ENCODE peak calls at places on chromosome 9, in five cellular contexts. M, S, J, U and O are unnamed samples.

GRCh38 chr9:37178742-37179141 is 58.4 kb downstream of the ZCCHC7 start:
- DNase-seq in M (no peak), S (no peak), J (no peak), U (no peak), O (no peak)

GRCh38 chr9:75229605-75230332 is 141.5 kb downstream of the OSTF1 start:
- DNase-seq in M (no peak), S (no peak), J (peak), U (peak), O (no peak)

GRCh38 chr9:38044706-38045105 is 24.3 kb downstream of the SHB start:
- DNase-seq in M (no peak), S (no peak), J (no peak), U (peak), O (no peak)

GRCh38 chr9:126363847-126364671 is 37.4 kb downstream of the MVB12B start:
- DNase-seq in M (no peak), S (no peak), J (no peak), U (no peak), O (no peak)

GRCh38 chr9:35605336-35606137 is 475 bp downstream of the TESK1 start:
- DNase-seq in M (no peak), S (peak), J (no peak), U (peak), O (peak)

GRCh38 chr9:130672466-130672865 is 8.1 kb downstream of the PRDM12 start:
- DNase-seq in M (no peak), S (no peak), J (no peak), U (no peak), O (no peak)

GRCh38 chr9:129919283-129919682 is 84.0 kb downstream of the USP20 start:
- DNase-seq in M (no peak), S (no peak), J (no peak), U (no peak), O (no peak)

GRCh38 chr9:85727500-85727899 is 14.3 kb downstream of the AGTPBP1 start:
- DNase-seq in M (no peak), S (no peak), J (no peak), U (no peak), O (no peak)

GRCh38 chr9:76459691-76460635 is 981 bp downstream of the GCNT1 start:
- DNase-seq in M (no peak), S (peak), J (peak), U (peak), O (peak)

GRCh38 chr9:92648447-92649406 is 21.2 kb downstream of the IPPK start:
- DNase-seq in M (no peak), S (peak), J (no peak), U (no peak), O (no peak)

GRCh38 chr9:86277072-86277471 is 5.3 kb downstream of the ISCA1 start:
- DNase-seq in M (no peak), S (no peak), J (no peak), U (no peak), O (no peak)

GRCh38 chr9:880725-881124 is 39.2 kb downstream of the DMRT1 start:
- DNase-seq in M (no peak), S (no peak), J (no peak), U (no peak), O (no peak)

GRCh38 chr9:102497709-102498108 is 497.4 kb upstream of the CYLC2 start:
- DNase-seq in M (no peak), S (no peak), J (no peak), U (no peak), O (no peak)

GRCh38 chr9:70085241-70085640 is 41.6 kb downstream of the MAMDC2 start:
- DNase-seq in M (no peak), S (no peak), J (no peak), U (no peak), O (no peak)

GRCh38 chr9:36986548-36987408 is 47.3 kb downstream of the PAX5 start:
- DNase-seq in M (no peak), S (no peak), J (no peak), U (no peak), O (no peak)

GRCh38 chr9:31969552-31969951 is 414.9 kb upstream of the ACO1 start:
- DNase-seq in M (no peak), S (no peak), J (no peak), U (no peak), O (no peak)

GRCh38 chr9:88379352-88379751 is 8.9 kb upstream of the SPIN1 start:
- DNase-seq in M (no peak), S (no peak), J (no peak), U (no peak), O (no peak)

GRCh38 chr9:79581794-79582193 is 10.0 kb downstream of the TLE4 start:
- DNase-seq in M (no peak), S (no peak), J (no peak), U (no peak), O (no peak)

GRCh38 chr9:134534661-134535080 is 106.9 kb upstream of the COL5A1 start:
- DNase-seq in M (no peak), S (peak), J (no peak), U (no peak), O (no peak)

GRCh38 chr9:76379494-76379893 is 14.7 kb downstream of the RFK start:
- DNase-seq in M (no peak), S (no peak), J (peak), U (no peak), O (no peak)

GRCh38 chr9:133713960-133714495 is 24.1 kb downstream of the SARDH start:
- DNase-seq in M (no peak), S (no peak), J (no peak), U (no peak), O (no peak)

GRCh38 chr9:77435688-77436087 is 212.4 kb downstream of the GNA14 start:
- DNase-seq in M (no peak), S (no peak), J (no peak), U (no peak), O (no peak)

GRCh38 chr9:33263936-33264472 is 504 bp downstream of the BAG1 start:
- DNase-seq in M (no peak), S (peak), J (peak), U (no peak), O (no peak)

GRCh38 chr9:26768196-26768595 is 124.4 kb downstream of the CAAP1 start:
- DNase-seq in M (no peak), S (no peak), J (no peak), U (no peak), O (no peak)

GRCh38 chr9:136786451-136786850 is 4.7 kb upstream of the TMEM141 start:
- DNase-seq in M (no peak), S (no peak), J (no peak), U (no peak), O (no peak)

GRCh38 chr9:81861644-81862043 is 66.6 kb upstream of the SPATA31D4 start:
- DNase-seq in M (no peak), S (no peak), J (no peak), U (no peak), O (peak)

GRCh38 chr9:132502480-132502879 is 79.9 kb upstream of the BARHL1 start:
- DNase-seq in M (no peak), S (no peak), J (no peak), U (no peak), O (no peak)

GRCh38 chr9:16601991-16602390 is 268.5 kb downstream of the BNC2 start:
- DNase-seq in M (no peak), S (no peak), J (no peak), U (no peak), O (no peak)

GRCh38 chr9:135087489-135087791 is at the start of gene OLFM1:
- DNase-seq in M (peak), S (no peak), J (peak), U (peak), O (peak)

GRCh38 chr9:38020251-38021076 is 48.6 kb downstream of the SHB start:
- DNase-seq in M (no peak), S (no peak), J (no peak), U (no peak), O (no peak)

GRCh38 chr9:70013598-70014196 is 30.0 kb upstream of the MAMDC2 start:
- DNase-seq in M (no peak), S (no peak), J (no peak), U (no peak), O (no peak)

GRCh38 chr9:128389395-128390149 is 18.4 kb downstream of the URM1 start:
- DNase-seq in M (no peak), S (no peak), J (no peak), U (peak), O (no peak)

GRCh38 chr9:114264806-114265550 is 57.9 kb upstream of the ORM1 start:
- DNase-seq in M (no peak), S (no peak), J (no peak), U (no peak), O (no peak)

GRCh38 chr9:128540630-128541355 is 11.6 kb upstream of the SPTAN1 start:
- DNase-seq in M (no peak), S (no peak), J (no peak), U (no peak), O (no peak)

GRCh38 chr9:114110180-114110579 is 11.1 kb upstream of the KIF12 start:
- DNase-seq in M (no peak), S (no peak), J (no peak), U (no peak), O (peak)

GRCh38 chr9:31027678-31028077 is 1356.8 kb upstream of the ACO1 start:
- DNase-seq in M (no peak), S (no peak), J (no peak), U (no peak), O (no peak)

GRCh38 chr9:127850286-127850830 is 4.1 kb downstream of the ENG start:
- DNase-seq in M (no peak), S (no peak), J (no peak), U (no peak), O (no peak)

GRCh38 chr9:77469515-77470197 is 178.5 kb downstream of the GNA14 start:
- DNase-seq in M (no peak), S (no peak), J (no peak), U (no peak), O (no peak)

GRCh38 chr9:18441245-18441644 is 32.7 kb upstream of the ADAMTSL1 start:
- DNase-seq in M (no peak), S (no peak), J (no peak), U (no peak), O (no peak)

GRCh38 chr9:18438951-18439350 is 35.0 kb upstream of the ADAMTSL1 start:
- DNase-seq in M (no peak), S (no peak), J (no peak), U (no peak), O (no peak)

GRCh38 chr9:18437315-18438200 is 36.4 kb upstream of the ADAMTSL1 start:
- DNase-seq in M (no peak), S (peak), J (peak), U (peak), O (peak)

GRCh38 chr9:18442629-18443491 is 31.1 kb upstream of the ADAMTSL1 start:
- DNase-seq in M (peak), S (peak), J (peak), U (peak), O (peak)

GRCh38 chr9:18438300-18438925 is 35.5 kb upstream of the ADAMTSL1 start:
- DNase-seq in M (no peak), S (no peak), J (peak), U (peak), O (no peak)
- TF ChIP-seq POLR2A in M (no peak), S (no peak), J (no peak), U (no peak), O (no peak)

GRCh38 chr9:107335331-107335730 is 52.3 kb downstream of the RAD23B start:
- DNase-seq in M (no peak), S (no peak), J (no peak), U (no peak), O (no peak)

GRCh38 chr9:107336718-107337360 is 53.8 kb downstream of the RAD23B start:
- DNase-seq in M (no peak), S (no peak), J (peak), U (peak), O (peak)

GRCh38 chr9:107332883-107333282 is 49.8 kb downstream of the RAD23B start:
- DNase-seq in M (no peak), S (no peak), J (no peak), U (no peak), O (no peak)

GRCh38 chr9:107333363-107333762 is 50.3 kb downstream of the RAD23B start:
- DNase-seq in M (no peak), S (no peak), J (no peak), U (no peak), O (no peak)

DNA sequence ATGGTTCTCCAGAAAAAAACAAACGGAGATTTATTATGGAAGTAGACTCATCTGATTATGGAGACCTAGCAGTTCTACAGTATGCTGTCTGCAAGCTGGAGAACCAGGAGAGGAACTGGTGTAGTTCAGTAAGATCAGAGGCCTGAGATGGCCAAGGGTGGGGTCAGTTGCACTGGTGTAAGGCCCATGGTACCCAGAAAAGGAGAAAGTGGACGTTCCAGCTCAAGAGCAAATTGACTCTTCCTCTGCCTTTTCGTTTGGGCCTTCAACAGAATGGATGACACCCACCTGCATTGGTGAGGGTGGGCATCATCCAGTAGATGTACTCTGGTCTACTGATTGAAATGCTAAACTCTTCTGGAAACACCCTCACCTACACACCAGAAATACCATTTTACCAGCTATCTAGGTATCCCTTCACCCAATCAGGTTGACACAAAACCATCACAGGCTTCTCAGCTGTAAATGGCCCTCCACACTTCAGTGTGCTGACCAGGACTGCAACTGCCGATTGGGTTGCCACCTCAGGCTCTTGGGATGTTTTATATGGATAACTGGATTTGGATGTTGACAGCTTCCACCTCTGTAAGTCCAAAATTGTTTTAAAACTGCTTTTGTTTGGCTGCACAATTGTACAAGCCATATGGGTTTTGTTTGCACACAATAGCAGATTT is 51.2 kb downstream of the RAD23B start:
- DNase-seq in M (no peak), S (no peak), J (no peak), U (no peak), O (no peak)
- TF ChIP-seq POLR2A in M (no peak), S (no peak), J (no peak), U (no peak), O (no peak)

DNA sequence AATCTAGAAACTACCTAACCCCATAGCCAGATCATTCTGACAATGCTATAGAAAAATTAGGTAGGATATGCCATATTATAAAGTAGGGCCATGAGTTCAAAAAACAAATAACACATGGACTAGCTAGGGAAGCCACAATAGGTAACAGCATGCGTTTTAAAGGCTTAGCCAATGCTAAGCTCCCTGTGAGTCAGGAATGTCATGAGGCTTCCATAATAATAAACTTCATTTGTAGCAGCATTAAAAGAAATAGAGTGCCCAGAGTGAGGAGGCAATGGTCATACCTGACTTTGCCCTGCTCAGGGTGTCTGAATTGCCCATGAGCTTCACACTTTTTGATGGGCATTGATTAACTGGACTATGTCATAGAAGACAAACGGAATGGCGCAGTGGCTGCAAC is 15.8 kb downstream of the FOXE1 start:
- DNase-seq in M (no peak), S (no peak), J (no peak), U (no peak), O (no peak)
- TF ChIP-seq POLR2A in M (no peak), S (no peak), J (no peak), U (no peak), O (no peak)

DNA sequence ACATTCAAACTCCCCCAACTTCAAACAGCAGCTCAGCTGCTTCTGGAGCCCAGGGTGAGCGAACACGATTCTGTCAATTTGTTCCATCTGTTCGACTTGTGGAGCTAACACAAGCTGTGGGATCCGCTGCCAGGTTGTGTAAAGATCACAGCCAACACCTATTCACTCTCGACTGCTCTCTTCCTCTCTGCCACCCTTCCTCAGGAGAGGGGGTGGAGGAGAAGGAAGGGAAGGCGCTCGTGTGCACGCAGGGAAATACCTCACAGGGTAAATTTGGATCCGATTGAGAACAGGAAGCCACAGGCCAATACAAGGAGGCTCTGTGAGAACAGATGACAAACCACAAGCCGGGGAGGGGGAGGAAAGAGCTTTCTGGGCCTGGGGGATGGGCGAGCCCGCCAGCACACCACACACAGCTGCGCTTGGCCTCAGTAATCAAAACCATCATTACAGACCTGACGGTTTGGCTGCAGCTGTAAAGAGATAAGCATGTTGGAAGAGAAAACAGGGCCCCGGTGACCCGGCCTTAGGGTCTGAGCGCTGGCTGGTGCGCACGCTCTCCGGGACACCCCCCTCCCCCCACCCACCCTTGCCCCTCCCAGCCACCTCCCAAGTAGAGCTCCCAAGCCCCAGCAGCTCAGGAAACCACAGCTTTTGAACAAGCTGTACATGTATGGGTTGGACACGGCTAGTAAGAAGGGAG is 54.2 kb downstream of the PTCH1 start:
- DNase-seq in M (peak), S (peak), J (peak), U (peak), O (peak)
- TF ChIP-seq POLR2A in M (no peak), S (no peak), J (no peak), U (no peak), O (no peak)

DNA sequence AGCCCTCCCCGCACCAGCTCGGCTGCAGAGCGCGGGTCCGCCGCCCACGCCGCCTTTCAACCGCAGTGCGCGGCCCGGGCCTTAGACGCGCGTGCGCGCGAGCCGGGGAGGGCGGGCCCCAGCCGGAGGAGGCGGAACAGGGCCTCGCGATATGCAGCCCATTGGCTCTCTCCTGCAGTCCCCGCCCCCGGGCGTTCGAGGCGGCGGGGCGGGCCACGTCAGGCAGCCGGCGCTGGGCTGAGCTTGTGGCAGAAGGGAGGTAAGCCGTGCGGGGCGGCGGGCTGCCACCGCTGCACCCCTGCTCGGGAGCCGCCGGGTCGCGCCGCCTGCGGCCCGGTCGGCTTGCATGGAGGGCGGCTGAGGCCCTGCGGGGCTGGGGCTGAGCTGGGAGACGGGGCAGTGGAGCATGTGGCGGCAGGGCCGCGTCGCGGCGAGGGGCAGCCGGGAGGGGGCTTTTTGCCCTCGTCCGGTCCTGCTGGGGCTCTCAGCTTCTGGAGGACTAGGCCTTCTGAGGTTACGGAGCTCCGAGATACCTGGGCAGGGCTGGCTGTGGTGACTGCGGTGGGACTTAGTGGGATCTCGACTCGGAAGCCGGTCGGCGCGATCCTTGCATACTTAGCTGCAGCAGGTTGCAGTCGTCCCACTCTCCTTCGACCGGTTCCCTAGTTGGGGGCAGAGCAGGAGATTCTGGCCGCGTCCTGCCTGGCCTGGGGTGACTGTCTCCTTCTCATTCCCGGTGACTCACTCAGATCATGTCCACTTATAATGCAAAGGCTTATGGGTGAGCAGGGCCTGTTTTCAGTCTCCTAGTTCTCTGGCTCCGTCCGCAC is at the start of gene FOCAD:
- DNase-seq in M (peak), S (peak), J (peak), U (peak), O (peak)
- TF ChIP-seq POLR2A in M (peak), S (peak), J (no peak), U (peak), O (peak)

GRCh38 chr9:100549048-100549447 is 28.8 kb upstream of the CAVIN4 start:
- DNase-seq in M (no peak), S (no peak), J (no peak), U (no peak), O (no peak)
- TF ChIP-seq POLR2A in M (no peak), S (no peak), J (no peak), U (no peak), O (no peak)